ENCODE peak calls at places on chromosome 17, in ten cellular contexts. U is heart left ventricle; O is CD8-positive, alpha-beta memory T cell; M is BJ; F is Panc1; B is stimulated activated CD4-positive, alpha-beta T cell treated with anti-CD3 and anti-CD28 coated beads, Interleukin-2, amount 100 ng/mL, for 48 hours; A is NCI-H226; S is AG09309; D is Peyer's patch; Q is GM20000. L is an unnamed sample.

GRCh38 chr17:82962163-82962720 is 117.2 kb upstream of the METRNL start:
- DNase-seq in U (no peak), O (no peak), M (no peak), F (no peak), B (no peak), A (no peak), S (peak), D (peak), Q (no peak), L (peak)

GRCh38 chr17:64378890-64379354 is 11.7 kb downstream of the PECAM1 start:
- DNase-seq in U (no peak), O (no peak), M (no peak), F (no peak), B (no peak), A (no peak), S (no peak), D (peak), Q (no peak), L (no peak)

GRCh38 chr17:58630883-58631522 is 60.8 kb downstream of the TEX14 start:
- DNase-seq in U (no peak), O (peak), M (no peak), F (no peak), B (peak), A (no peak), S (no peak), D (peak), Q (no peak), L (no peak)

GRCh38 chr17:10125761-10126553 is 72.4 kb downstream of the GAS7 start:
- DNase-seq in U (no peak), O (no peak), M (no peak), F (no peak), B (no peak), A (no peak), S (no peak), D (no peak), Q (no peak), L (no peak)

GRCh38 chr17:79836952-79837887 is 2.0 kb downstream of the CBX4 start:
- DNase-seq in U (peak), O (peak), M (no peak), F (no peak), B (no peak), A (peak), S (no peak), D (peak), Q (peak), L (peak)

GRCh38 chr17:42969006-42969581 is 4.8 kb upstream of the AARSD1 start:
- DNase-seq in U (no peak), O (no peak), M (no peak), F (no peak), B (no peak), A (no peak), S (no peak), D (no peak), Q (no peak), L (peak)

GRCh38 chr17:3809135-3809534 is 8.1 kb upstream of the ITGAE start:
- DNase-seq in U (no peak), O (no peak), M (no peak), F (no peak), B (no peak), A (no peak), S (no peak), D (no peak), Q (no peak), L (no peak)

GRCh38 chr17:39605492-39606433 is 2.0 kb downstream of the NEUROD2 start:
- DNase-seq in U (no peak), O (no peak), M (no peak), F (no peak), B (no peak), A (no peak), S (no peak), D (no peak), Q (no peak), L (no peak)

GRCh38 chr17:71849783-71850768 is 270.7 kb upstream of the SOX9 start:
- DNase-seq in U (no peak), O (no peak), M (no peak), F (no peak), B (no peak), A (no peak), S (no peak), D (no peak), Q (peak), L (no peak)

GRCh38 chr17:31197991-31198390 is 99.0 kb downstream of the OMG start:
- DNase-seq in U (no peak), O (no peak), M (no peak), F (no peak), B (no peak), A (no peak), S (no peak), D (no peak), Q (no peak), L (peak)

GRCh38 chr17:29591737-29592624 is 951 bp upstream of the ANKRD13B start:
- DNase-seq in U (peak), O (peak), M (no peak), F (no peak), B (peak), A (peak), S (no peak), D (peak), Q (peak), L (peak)

GRCh38 chr17:33024688-33025486 is 33.2 kb downstream of the SPACA3 start:
- DNase-seq in U (no peak), O (no peak), M (no peak), F (no peak), B (no peak), A (no peak), S (no peak), D (no peak), Q (no peak), L (no peak)

GRCh38 chr17:63249256-63250006 is 196.7 kb downstream of the CYB561 start:
- DNase-seq in U (no peak), O (no peak), M (no peak), F (no peak), B (no peak), A (no peak), S (no peak), D (no peak), Q (no peak), L (peak)

GRCh38 chr17:41540921-41541625 is 13.0 kb upstream of the KRT19 start:
- DNase-seq in U (no peak), O (peak), M (no peak), F (no peak), B (no peak), A (peak), S (no peak), D (no peak), Q (no peak), L (no peak)

GRCh38 chr17:6940186-6940649 is 55.6 kb upstream of the ALOX12 start:
- DNase-seq in U (no peak), O (no peak), M (no peak), F (no peak), B (no peak), A (no peak), S (no peak), D (no peak), Q (no peak), L (no peak)

GRCh38 chr17:46995841-46996571 is 17.0 kb upstream of the RPRML start:
- DNase-seq in U (no peak), O (no peak), M (no peak), F (no peak), B (no peak), A (peak), S (peak), D (no peak), Q (no peak), L (peak)

GRCh38 chr17:58320163-58320558 is 8.4 kb downstream of the TSPOAP1 start:
- DNase-seq in U (no peak), O (peak), M (no peak), F (no peak), B (no peak), A (no peak), S (no peak), D (no peak), Q (no peak), L (no peak)

GRCh38 chr17:41869426-41869825 is 4.2 kb upstream of the KLHL11 start:
- DNase-seq in U (no peak), O (no peak), M (no peak), F (no peak), B (no peak), A (no peak), S (no peak), D (no peak), Q (no peak), L (no peak)

GRCh38 chr17:41734139-41734948 is at the start of gene HAP1:
- DNase-seq in U (no peak), O (no peak), M (no peak), F (no peak), B (peak), A (no peak), S (no peak), D (no peak), Q (no peak), L (peak)

GRCh38 chr17:19713901-19714361 is 2.5 kb downstream of the SLC47A2 start:
- DNase-seq in U (no peak), O (no peak), M (no peak), F (no peak), B (no peak), A (no peak), S (no peak), D (no peak), Q (no peak), L (no peak)

GRCh38 chr17:45077643-45078042 is 16.5 kb downstream of the NMT1 start:
- DNase-seq in U (no peak), O (no peak), M (no peak), F (no peak), B (no peak), A (no peak), S (no peak), D (no peak), Q (peak), L (no peak)

GRCh38 chr17:49963277-49963625 is 5.7 kb upstream of the DLX4 start:
- DNase-seq in U (no peak), O (no peak), M (no peak), F (no peak), B (no peak), A (no peak), S (no peak), D (no peak), Q (no peak), L (no peak)

GRCh38 chr17:78748048-78748729 is 33.9 kb downstream of the CYTH1 start:
- DNase-seq in U (no peak), O (no peak), M (no peak), F (no peak), B (peak), A (no peak), S (no peak), D (no peak), Q (peak), L (no peak)

GRCh38 chr17:47719411-47720152 is 13.5 kb upstream of the TBX21 start:
- DNase-seq in U (no peak), O (peak), M (peak), F (no peak), B (peak), A (peak), S (peak), D (no peak), Q (no peak), L (peak)

GRCh38 chr17:81867123-81867951 is 3.8 kb downstream of the ARHGDIA start:
- DNase-seq in U (no peak), O (no peak), M (no peak), F (no peak), B (no peak), A (peak), S (no peak), D (peak), Q (no peak), L (peak)

GRCh38 chr17:61314368-61315078 is 85.1 kb upstream of the TBX2 start:
- DNase-seq in U (peak), O (no peak), M (no peak), F (no peak), B (no peak), A (no peak), S (no peak), D (no peak), Q (no peak), L (peak)

GRCh38 chr17:279356-279755 is 73.3 kb downstream of the RPH3AL start:
- DNase-seq in U (no peak), O (peak), M (no peak), F (no peak), B (no peak), A (no peak), S (no peak), D (no peak), Q (no peak), L (no peak)

GRCh38 chr17:17236295-17237025 is 508 bp downstream of the FLCN start:
- DNase-seq in U (no peak), O (no peak), M (no peak), F (no peak), B (no peak), A (peak), S (no peak), D (peak), Q (no peak), L (peak)

GRCh38 chr17:73586921-73587680 is 57.1 kb downstream of the SDK2 start:
- DNase-seq in U (peak), O (no peak), M (no peak), F (no peak), B (no peak), A (no peak), S (no peak), D (no peak), Q (no peak), L (no peak)

GRCh38 chr17:82272495-82273326 is 789 bp downstream of the CSNK1D start:
- DNase-seq in U (peak), O (peak), M (no peak), F (no peak), B (peak), A (no peak), S (no peak), D (peak), Q (peak), L (no peak)

GRCh38 chr17:18070861-18071340 is 16.8 kb upstream of the DRG2 start:
- DNase-seq in U (no peak), O (no peak), M (no peak), F (no peak), B (no peak), A (peak), S (no peak), D (no peak), Q (peak), L (peak)

GRCh38 chr17:1059131-1059795 is 62.3 kb downstream of the TIMM22 start:
- DNase-seq in U (no peak), O (no peak), M (no peak), F (no peak), B (no peak), A (no peak), S (no peak), D (no peak), Q (no peak), L (no peak)

GRCh38 chr17:16920628-16921020 is 51.3 kb downstream of the TNFRSF13B start:
- DNase-seq in U (no peak), O (no peak), M (no peak), F (no peak), B (no peak), A (no peak), S (no peak), D (no peak), Q (no peak), L (no peak)

GRCh38 chr17:81831957-81832607 is 1.0 kb downstream of the MCRIP1 start:
- DNase-seq in U (no peak), O (peak), M (no peak), F (no peak), B (peak), A (no peak), S (no peak), D (no peak), Q (no peak), L (no peak)

GRCh38 chr17:74892013-74892841 is 1.2 kb downstream of the FADS6 start:
- DNase-seq in U (no peak), O (no peak), M (no peak), F (no peak), B (no peak), A (no peak), S (no peak), D (no peak), Q (no peak), L (no peak)

GRCh38 chr17:82118178-82118814 is 20.3 kb upstream of the FASN start:
- DNase-seq in U (no peak), O (no peak), M (no peak), F (no peak), B (no peak), A (no peak), S (no peak), D (no peak), Q (no peak), L (no peak)

L was measured in iris pigment epithelial cell.